ENCODE peak calls at places on chromosomes 13 and 19, in seven cellular contexts. X is T-cell, S is aorta, I is IMR-90, N is activated T-helper 1 cell treated with Interleukin-2 at 50 U/mL for 16 hours, R is RCC 7860, E is ACHN. A is an unnamed sample.
A peak's percentile ranks its signal among the peaks of the same experiment; 100 is the strongest.

GRCh38 chr19:16736709-16737108 is 17.1 kb downstream of the NWD1 start:
- DNase-seq in E (no peak), R (no peak), N (no peak), S (no peak), X (no peak), I (no peak), A (no peak)

GRCh38 chr13:74062933-74063332 is 71.3 kb downstream of the KLF12 start:
- DNase-seq in I (peak; percentile 74), E (peak; percentile 63), X (no peak), S (peak; percentile 80), R (no peak), N (no peak), A (peak; percentile 75)

GRCh38 chr19:13150919-13151604 is 851 bp downstream of the IER2 start:
- DNase-seq in R (no peak), S (no peak), N (no peak), X (no peak), I (no peak), E (no peak), A (peak; percentile 26)

GRCh38 chr13:43132228-43132627 is 108.8 kb downstream of the DNAJC15 start:
- DNase-seq in I (peak; percentile 36), S (no peak), E (peak; percentile 4), X (no peak), R (no peak), N (no peak), A (peak; percentile 48)

GRCh38 chr13:26707122-26708006 is 53.2 kb downstream of the GPR12 start:
- DNase-seq in R (peak; percentile 19), E (peak; percentile 47), I (peak; percentile 58), X (no peak), S (no peak), N (no peak), A (peak; percentile 54)

GRCh38 chr19:42154471-42155323 is 22.5 kb upstream of the POU2F2 start:
- DNase-seq in E (no peak), I (no peak), N (no peak), R (no peak), X (no peak), S (no peak), A (no peak)

GRCh38 chr13:48297131-48297786 is 6.3 kb upstream of the RB1 start:
- DNase-seq in R (no peak), N (no peak), I (no peak), X (no peak), S (no peak), E (no peak), A (no peak)

GRCh38 chr13:113648218-113648615 is 9.8 kb downstream of the ATP4B start:
- DNase-seq in X (no peak), N (no peak), S (peak; percentile 34), I (no peak), R (no peak), E (no peak), A (no peak)

GRCh38 chr13:99614465-99614885 is 113.2 kb downstream of the TM9SF2 start:
- DNase-seq in E (peak; percentile 51), N (no peak), R (peak; percentile 11), S (no peak), X (no peak), I (no peak), A (no peak)

GRCh38 chr19:17296278-17296677 is 6.9 kb downstream of the ABHD8 start:
- DNase-seq in S (no peak), X (no peak), R (peak; percentile 71), N (no peak), I (peak; percentile 36), E (peak; percentile 24), A (peak; percentile 38)

GRCh38 chr19:31596751-31597150 is 247.5 kb upstream of the TSHZ3 start:
- DNase-seq in X (no peak), E (no peak), N (no peak), S (no peak), I (no peak), R (no peak), A (no peak)

GRCh38 chr13:40109324-40109958 is 454.0 kb downstream of the COG6 start:
- DNase-seq in I (peak; percentile 73), N (no peak), X (no peak), R (peak; percentile 80), E (no peak), S (no peak), A (peak; percentile 96)

GRCh38 chr19:10417598-10418280 is 2.6 kb upstream of the PDE4A start:
- DNase-seq in S (no peak), I (no peak), X (no peak), R (no peak), E (no peak), N (no peak), A (no peak)

GRCh38 chr19:1874554-1875185 is 10.6 kb downstream of the ABHD17A start:
- DNase-seq in E (no peak), X (no peak), R (no peak), I (no peak), S (no peak), N (no peak), A (no peak)

GRCh38 chr13:48492123-48493075 is 40.5 kb downstream of the RCBTB2 start:
- DNase-seq in N (peak; percentile 54), R (no peak), I (peak; percentile 18), S (peak; percentile 92), X (peak; percentile 67), E (no peak), A (peak; percentile 11)